ENCODE peak calls at places on chromosomes 3 and 15, in five cellular contexts. U, F, V, M and T are unnamed samples. For H3K36me3, the result is how much of the 10 kb centered on the place peaks cover.

GRCh38 chr3:59678042-59678707 is 628.4 kb upstream of the CFAP20DC start:
- DNase-seq in U (no peak), F (peak), V (no peak), M (no peak), T (peak)

GRCh38 chr3:141441381-141442365 is 45.2 kb upstream of the RASA2 start:
- DNase-seq in U (peak), F (peak), V (no peak), M (peak), T (peak)

GRCh38 chr15:90261811-90262210 is 3.7 kb upstream of the NGRN start:
- DNase-seq in U (no peak), F (no peak), V (no peak), M (peak), T (peak)

GRCh38 chr3:184366619-184367321 is 5.3 kb downstream of the POLR2H start:
- DNase-seq in U (peak), F (no peak), V (no peak), M (no peak), T (no peak)

GRCh38 chr3:97720417-97720816 is 44.1 kb upstream of the ARL6 start:
- DNase-seq in U (no peak), F (no peak), V (no peak), M (no peak), T (peak)

GRCh38 chr3:42061711-42062408 is 29.3 kb upstream of the TRAK1 start:
- DNase-seq in U (peak), F (no peak), V (no peak), M (peak), T (peak)

GRCh38 chr15:31598620-31599019 is 272.0 kb downstream of the KLF13 start:
- DNase-seq in U (peak), F (peak), V (no peak), M (no peak), T (peak)

GRCh38 chr15:55858661-55859060 is 115.7 kb upstream of the PRTG start:
- DNase-seq in U (no peak), F (no peak), V (no peak), M (peak), T (no peak)

GRCh38 chr3:119323401-119324107 is 29.4 kb downstream of the ARHGAP31 start:
- DNase-seq in U (peak), F (no peak), V (no peak), M (no peak), T (peak)

GRCh38 chr3:67692621-67693020 is 38.2 kb upstream of the SUCLG2 start:
- DNase-seq in U (peak), F (no peak), V (no peak), M (peak), T (no peak)

GRCh38 chr3:38362825-38363224 is 16.2 kb downstream of the XYLB start:
- DNase-seq in U (no peak), F (no peak), V (no peak), M (no peak), T (no peak)

GRCh38 chr3:130933801-130934345 is 40.0 kb downstream of the ATP2C1 start:
- DNase-seq in U (no peak), F (no peak), V (no peak), M (no peak), T (no peak)

GRCh38 chr3:38136272-38136806 is 588 bp downstream of the ACAA1 start:
- DNase-seq in U (no peak), F (no peak), V (no peak), M (no peak), T (no peak)

GRCh38 chr3:23203651-23204111 is 554 bp downstream of the UBE2E2 start:
- DNase-seq in U (peak), F (peak), V (no peak), M (peak), T (peak)

GRCh38 chr3:183114779-183115178 is 15.5 kb upstream of the MCCC1 start:
- DNase-seq in U (no peak), F (no peak), V (no peak), M (no peak), T (no peak)
- TF ChIP-seq CTCF in U (no peak), F (no peak), V (no peak), M (peak), T (no peak)

GRCh38 chr3:63051920-63052319 is 176.7 kb upstream of the CADPS start:
- DNase-seq in U (peak), F (no peak), V (no peak), M (peak), T (peak)
- H3K4me3 ChIP-seq in U (no peak), F (no peak), V (no peak), M (no peak), T (no peak)

DNA sequence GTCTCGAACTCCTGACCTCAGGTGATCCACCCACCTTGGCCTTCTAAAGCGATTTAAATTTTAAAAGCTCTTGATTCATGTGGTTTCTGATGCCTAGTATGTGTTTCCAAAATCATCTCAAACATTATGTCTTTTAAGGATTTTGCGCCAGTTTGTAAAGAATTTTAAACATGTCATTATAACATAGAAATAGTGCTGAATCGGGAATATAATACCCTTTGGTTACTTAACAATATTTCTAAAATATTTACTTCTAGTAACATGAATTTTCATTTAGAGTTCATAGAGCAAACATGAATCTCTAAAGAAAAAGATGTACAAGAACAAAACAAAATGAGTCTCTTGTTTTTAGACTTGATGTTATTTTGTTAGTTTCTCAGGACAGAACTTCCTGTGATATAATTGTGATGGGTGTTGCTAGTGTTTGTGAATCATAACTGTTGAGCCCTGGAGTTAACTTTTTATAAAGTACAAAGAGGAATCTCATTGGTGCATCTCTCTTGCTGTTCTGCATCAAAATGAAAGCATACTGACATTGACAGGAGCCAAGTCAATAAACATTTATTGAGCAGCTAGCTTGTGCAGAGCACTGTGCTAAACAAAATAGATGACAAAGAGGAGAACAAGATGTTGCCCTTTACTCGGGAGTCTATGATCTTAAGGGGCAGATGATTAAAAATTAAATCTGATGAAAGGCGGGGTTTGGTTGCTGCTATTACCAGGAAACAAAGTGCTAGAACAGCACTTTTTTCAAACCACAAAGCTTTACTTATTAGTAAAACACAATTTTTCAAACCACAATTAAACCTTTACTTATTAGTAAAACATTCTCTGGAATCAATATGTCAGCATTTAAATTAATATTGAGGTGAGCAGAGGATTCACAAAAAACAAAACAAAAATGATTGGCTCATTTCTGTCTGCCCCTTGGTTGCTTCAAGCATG is 73.4 kb downstream of the MME start:
- DNase-seq in U (no peak), F (no peak), V (no peak), M (no peak), T (peak)
- H3K36me3 ChIP-seq in U (under half), F (under half), V (under half), M (under half), T (under half)

GRCh38 chr3:136950583-136950982 is 7.2 kb upstream of the IL20RB start:
- DNase-seq in U (no peak), F (no peak), V (no peak), M (no peak), T (no peak)

GRCh38 chr3:136947477-136947876 is 10.3 kb upstream of the IL20RB start:
- DNase-seq in U (no peak), F (no peak), V (no peak), M (no peak), T (no peak)

GRCh38 chr3:136949146-136949545 is 8.6 kb upstream of the IL20RB start:
- DNase-seq in U (no peak), F (no peak), V (no peak), M (no peak), T (no peak)

GRCh38 chr3:136952292-136952691 is 5.5 kb upstream of the IL20RB start:
- DNase-seq in U (no peak), F (no peak), V (no peak), M (no peak), T (peak)

GRCh38 chr3:136949708-136950107 is 8.1 kb upstream of the IL20RB start:
- DNase-seq in U (no peak), F (no peak), V (no peak), M (no peak), T (no peak)
- TF ChIP-seq CTCF in U (peak), F (peak), V (peak), M (peak), T (no peak)

GRCh38 chr3:179321585-179322322 is 1.1 kb upstream of the ZNF639 start:
- DNase-seq in U (peak), F (no peak), V (no peak), M (peak), T (peak)

GRCh38 chr3:179322481-179323196 is at the start of gene ZNF639:
- DNase-seq in U (peak), F (peak), V (no peak), M (peak), T (peak)

GRCh38 chr3:179318876-179319275 is 4.0 kb upstream of the ZNF639 start:
- DNase-seq in U (no peak), F (no peak), V (no peak), M (no peak), T (peak)

GRCh38 chr3:179323197-179323901 is 518 bp downstream of the ZNF639 start:
- DNase-seq in U (peak), F (peak), V (no peak), M (peak), T (peak)

GRCh38 chr3:179324270-179324754 is 1.5 kb downstream of the ZNF639 start:
- DNase-seq in U (peak), F (no peak), V (no peak), M (peak), T (peak)
- H3K4me3 ChIP-seq in U (peak), F (peak), V (peak), M (peak), T (peak)

GRCh38 chr3:123104550-123104949 is 37.7 kb downstream of the PDIA5 start:
- DNase-seq in U (peak), F (no peak), V (no peak), M (peak), T (peak)
- H3K36me3 ChIP-seq in U (under half), F (half or more), V (under half), M (half or more), T (under half)

DNA sequence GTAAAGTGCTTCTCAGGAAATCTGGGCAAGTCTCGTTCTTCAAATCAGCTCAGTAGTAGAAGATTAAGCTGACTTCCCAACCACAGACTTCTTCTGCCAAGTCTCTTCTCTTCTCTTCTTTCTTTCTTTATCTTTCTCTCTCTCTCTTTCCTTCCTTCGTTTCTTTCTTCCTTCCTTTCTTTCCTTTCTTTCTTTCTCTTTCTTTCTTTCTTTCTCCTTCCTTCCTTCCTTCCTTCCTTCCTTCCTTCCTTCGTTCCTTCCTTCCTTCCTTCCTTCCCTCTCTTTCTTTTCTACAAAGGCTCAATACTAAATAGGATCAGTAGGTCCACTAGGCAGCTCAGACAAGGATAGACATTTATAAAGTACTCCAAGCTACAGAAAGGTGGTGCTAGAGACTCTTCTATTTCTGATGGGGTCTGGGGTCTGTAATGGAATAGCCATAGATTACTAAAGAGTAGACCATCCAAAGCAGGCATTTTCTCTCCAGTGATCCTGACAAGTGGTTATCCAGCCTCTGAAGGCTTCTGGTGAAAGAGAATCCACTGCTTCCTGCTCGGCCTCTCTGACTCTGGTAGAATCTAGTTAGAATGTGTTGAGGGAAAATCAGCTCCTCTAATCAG is 100.8 kb downstream of the TPRG1 start:
- DNase-seq in U (peak), F (no peak), V (no peak), M (no peak), T (no peak)
- TF ChIP-seq CTCF in U (peak), F (no peak), V (peak), M (peak), T (peak)